ENCODE peak calls at places on chromosome 21, in nine cellular contexts. U, I, R, Y, F, P, W, O and L are unnamed samples.
A peak's percentile ranks its signal among the peaks of the same experiment; 100 is the strongest.

GRCh38 chr21:35637431-35637830 is 422.9 kb downstream of the SETD4 start:
- DNase-seq in U (peak; percentile 73), I (peak; percentile 76), R (no peak), Y (no peak), F (no peak), P (no peak), W (no peak), O (peak; percentile 65), L (peak; percentile 83)

GRCh38 chr21:27480841-27481261 is 514.0 kb upstream of the ADAMTS5 start:
- DNase-seq in U (peak; percentile 17), I (peak; percentile 58), R (no peak), Y (no peak), F (peak; percentile 2), P (no peak), W (no peak), O (peak; percentile 62), L (peak; percentile 37)

GRCh38 chr21:33268736-33269441 is 2.7 kb downstream of the IL10RB start:
- DNase-seq in U (peak; percentile 96), I (no peak), R (peak; percentile 94), Y (no peak), F (peak; percentile 47), P (peak; percentile 88), W (peak; percentile 70), O (peak; percentile 90), L (no peak)

GRCh38 chr21:28671549-28672195 is 321.0 kb downstream of the LTN1 start:
- DNase-seq in U (peak; percentile 84), I (no peak), R (no peak), Y (no peak), F (no peak), P (no peak), W (no peak), O (no peak), L (peak; percentile 15)

GRCh38 chr21:36059823-36060158 is 535 bp downstream of the SETD4 start:
- DNase-seq in U (no peak), I (no peak), R (no peak), Y (no peak), F (no peak), P (no peak), W (peak; percentile 46), O (no peak), L (peak; percentile 32)

GRCh38 chr21:33023574-33024277 is 2.0 kb upstream of the OLIG2 start:
- DNase-seq in U (no peak), I (no peak), R (no peak), Y (no peak), F (peak; percentile 33), P (no peak), W (peak; percentile 44), O (no peak), L (no peak)

GRCh38 chr21:36627242-36627641 is 71.7 kb upstream of the SIM2 start:
- DNase-seq in U (peak; percentile 96), I (peak; percentile 95), R (no peak), Y (no peak), F (no peak), P (no peak), W (no peak), O (peak; percentile 66), L (no peak)

GRCh38 chr21:26136686-26137085 is 33.9 kb downstream of the APP start:
- DNase-seq in U (no peak), I (peak; percentile 51), R (no peak), Y (no peak), F (peak; percentile 16), P (peak; percentile 30), W (peak; percentile 43), O (no peak), L (no peak)

GRCh38 chr21:38474124-38474523 is 24.2 kb downstream of the ERG start:
- DNase-seq in U (no peak), I (no peak), R (no peak), Y (no peak), F (no peak), P (no peak), W (no peak), O (no peak), L (no peak)

GRCh38 chr21:37562920-37563640 is 196.5 kb downstream of the DYRK1A start:
- DNase-seq in U (no peak), I (no peak), R (peak; percentile 57), Y (no peak), F (no peak), P (no peak), W (no peak), O (no peak), L (no peak)

GRCh38 chr21:38911523-38912354 is 106.0 kb downstream of the ETS2 start:
- DNase-seq in U (peak; percentile 81), I (no peak), R (no peak), Y (no peak), F (no peak), P (no peak), W (no peak), O (peak; percentile 53), L (no peak)

GRCh38 chr21:25568230-25568629 is 39.1 kb downstream of the MRPL39 start:
- DNase-seq in U (no peak), I (peak; percentile 80), R (peak; percentile 57), Y (no peak), F (peak; percentile 42), P (no peak), W (no peak), O (no peak), L (no peak)

GRCh38 chr21:36478941-36479340 is 981 bp downstream of the CLDN14 start:
- DNase-seq in U (no peak), I (peak; percentile 55), R (no peak), Y (no peak), F (no peak), P (no peak), W (no peak), O (no peak), L (no peak)

GRCh38 chr21:35811115-35811806 is 249.1 kb downstream of the SETD4 start:
- DNase-seq in U (no peak), I (no peak), R (no peak), Y (no peak), F (no peak), P (no peak), W (no peak), O (no peak), L (no peak)

GRCh38 chr21:36126166-36126565 is 8.7 kb upstream of the CBR3 start:
- DNase-seq in U (peak; percentile 86), I (no peak), R (no peak), Y (no peak), F (no peak), P (no peak), W (no peak), O (peak; percentile 41), L (no peak)

GRCh38 chr21:38244885-38245869 is 11.6 kb upstream of the KCNJ15 start:
- DNase-seq in U (peak; percentile 83), I (peak; percentile 100), R (no peak), Y (peak; percentile 98), F (peak; percentile 86), P (no peak), W (peak; percentile 51), O (peak; percentile 84), L (peak; percentile 97)

GRCh38 chr21:27776925-27777553 is 810.2 kb upstream of the ADAMTS5 start:
- DNase-seq in U (no peak), I (no peak), R (no peak), Y (no peak), F (no peak), P (no peak), W (no peak), O (peak; percentile 31), L (no peak)

GRCh38 chr21:38460171-38460742 is 38.0 kb downstream of the ERG start:
- DNase-seq in U (peak; percentile 47), I (peak; percentile 90), R (no peak), Y (peak; percentile 35), F (no peak), P (no peak), W (no peak), O (peak; percentile 98), L (peak; percentile 62)

GRCh38 chr21:28543975-28544374 is 448.7 kb downstream of the LTN1 start:
- DNase-seq in U (no peak), I (no peak), R (no peak), Y (no peak), F (no peak), P (no peak), W (no peak), O (no peak), L (no peak)

GRCh38 chr21:28632718-28633408 is 359.8 kb downstream of the LTN1 start:
- DNase-seq in U (peak; percentile 70), I (peak; percentile 75), R (no peak), Y (peak; percentile 52), F (no peak), P (no peak), W (no peak), O (peak; percentile 74), L (peak; percentile 69)

GRCh38 chr21:18725653-18726052 is 322.1 kb upstream of the TMPRSS15 start:
- DNase-seq in U (peak; percentile 47), I (no peak), R (no peak), Y (no peak), F (peak; percentile 2), P (no peak), W (no peak), O (no peak), L (no peak)

GRCh38 chr21:28018741-28019669 is 973.7 kb downstream of the LTN1 start:
- DNase-seq in U (peak; percentile 55), I (no peak), R (no peak), Y (no peak), F (no peak), P (no peak), W (peak; percentile 2), O (peak; percentile 11), L (peak; percentile 0)

GRCh38 chr21:46097826-46098286 is at the start of gene COL6A2:
- DNase-seq in U (peak; percentile 75), I (peak; percentile 59), R (peak; percentile 55), Y (no peak), F (peak; percentile 67), P (no peak), W (peak; percentile 75), O (peak; percentile 16), L (no peak)
- TF ChIP-seq CTCF in U (no peak), I (peak; percentile 14), R (peak; percentile 22), Y (no peak), F (peak; percentile 42), P (no peak), W (no peak), O (no peak), L (peak; percentile 71)

GRCh38 chr21:31872452-31873274 is at the start of gene HUNK:
- DNase-seq in U (no peak), I (peak; percentile 37), R (peak; percentile 56), Y (no peak), F (peak; percentile 28), P (no peak), W (peak; percentile 45), O (no peak), L (no peak)
- TF ChIP-seq CTCF in U (no peak), I (peak; percentile 14), R (no peak), Y (no peak), F (no peak), P (no peak), W (no peak), O (no peak), L (no peak)

GRCh38 chr21:17495680-17496079 is 17.2 kb upstream of the CXADR start:
- DNase-seq in U (no peak), I (peak; percentile 92), R (no peak), Y (no peak), F (no peak), P (no peak), W (no peak), O (no peak), L (no peak)
- TF ChIP-seq CTCF in U (no peak), I (no peak), R (no peak), Y (no peak), F (no peak), P (no peak), W (no peak), O (no peak), L (no peak)

DNA sequence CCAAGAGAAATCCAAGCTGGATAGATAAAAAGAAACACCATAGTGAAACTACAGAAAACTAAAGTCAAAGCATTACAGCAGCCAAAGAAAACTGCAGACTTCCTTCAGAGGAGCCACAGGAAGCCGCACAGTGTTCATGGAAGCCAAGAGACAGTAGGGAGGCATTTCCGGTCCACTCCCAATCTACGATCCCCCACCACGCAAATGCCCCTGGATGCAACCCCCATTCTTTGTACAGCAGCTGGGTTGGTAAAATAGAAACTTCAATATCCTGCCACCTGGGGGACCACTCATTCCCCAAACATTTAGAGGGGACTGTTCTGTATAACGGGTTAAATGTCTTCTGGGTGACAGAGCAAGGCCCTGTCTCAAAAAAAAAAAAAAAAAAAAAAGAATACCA is 43.9 kb upstream of the TSPEAR start:
- DNase-seq in U (peak; percentile 59), I (no peak), R (no peak), Y (no peak), F (no peak), P (no peak), W (no peak), O (peak; percentile 21), L (no peak)
- TF ChIP-seq CTCF in U (peak; percentile 67), I (no peak), R (no peak), Y (no peak), F (no peak), P (no peak), W (peak; percentile 13), O (peak; percentile 25), L (no peak)